ENCODE peak calls at places on chromosomes 3 and 15, in seven cellular contexts. K is IMR-90, B is uterus, O is adrenal gland, Q is body of pancreas, J is stomach, T is transverse colon. H is an unnamed sample.

GRCh38 chr15:60392986-60393811 is 4.6 kb downstream of the ANXA2 start:
- DNase-seq in K (peak; percentile 98), B (peak; percentile 76), Q (peak; percentile 86), J (peak; percentile 55), O (peak; percentile 94), T (peak; percentile 72), H (no peak)

GRCh38 chr3:87771338-87772059 is 287.3 kb downstream of the CGGBP1 start:
- DNase-seq in O (peak; percentile 39), J (no peak), T (no peak), B (no peak), Q (peak; percentile 28), K (peak; percentile 1), H (no peak)

GRCh38 chr15:60494108-60494507 is 15.2 kb upstream of the ICE2 start:
- DNase-seq in J (no peak), O (no peak), B (no peak), Q (no peak), K (no peak), T (no peak), H (no peak)

GRCh38 chr15:77533530-77533929 is 99.2 kb downstream of the LINGO1 start:
- DNase-seq in J (no peak), B (no peak), O (no peak), Q (no peak), K (no peak), T (no peak), H (no peak)

GRCh38 chr15:89777821-89778380 is 1.8 kb downstream of the MESP2 start:
- DNase-seq in Q (peak; percentile 15), O (no peak), K (no peak), T (no peak), J (no peak), B (no peak), H (no peak)

GRCh38 chr15:54659668-54660067 is 537.1 kb downstream of the RSL24D1 start:
- DNase-seq in Q (no peak), J (no peak), K (no peak), O (no peak), B (no peak), T (peak; percentile 62), H (no peak)

GRCh38 chr15:54840999-54841398 is 355.7 kb downstream of the RSL24D1 start:
- DNase-seq in O (no peak), Q (no peak), T (no peak), K (no peak), B (no peak), J (no peak), H (no peak)

GRCh38 chr3:49859576-49860305 is 3.4 kb upstream of the TRAIP start:
- DNase-seq in Q (no peak), K (no peak), T (no peak), O (no peak), B (no peak), J (no peak), H (no peak)

GRCh38 chr3:88180398-88180999 is 30.7 kb downstream of the C3orf38 start:
- DNase-seq in T (no peak), J (no peak), Q (no peak), B (no peak), K (peak; percentile 58), O (no peak), H (no peak)

GRCh38 chr3:170815930-170816329 is 54.1 kb downstream of the RPL22L1 start:
- DNase-seq in T (no peak), Q (no peak), O (no peak), K (no peak), J (no peak), B (no peak), H (no peak)

GRCh38 chr15:100687532-100688215 is 85.3 kb downstream of the ASB7 start:
- DNase-seq in Q (no peak), J (no peak), B (peak; percentile 66), O (no peak), T (no peak), K (peak; percentile 86), H (peak; percentile 26)

GRCh38 chr3:115758076-115758763 is 134.9 kb downstream of the GAP43 start:
- DNase-seq in B (no peak), O (no peak), J (no peak), T (no peak), Q (no peak), K (no peak), H (no peak)

GRCh38 chr15:65067645-65068416 is at the start of gene RASL12:
- DNase-seq in K (no peak), T (peak; percentile 37), Q (no peak), O (no peak), J (no peak), B (peak; percentile 68), H (no peak)

GRCh38 chr3:82707035-82707434 is 945.6 kb upstream of the GBE1 start:
- DNase-seq in T (no peak), K (no peak), Q (no peak), O (peak; percentile 18), B (no peak), J (no peak), H (no peak)

GRCh38 chr15:75460646-75461045 is 9.2 kb upstream of the SIN3A start:
- DNase-seq in K (no peak), T (peak; percentile 48), B (no peak), J (no peak), Q (no peak), O (no peak), H (no peak)

GRCh38 chr15:42921049-42921731 is 612 bp upstream of the TTBK2 start:
- DNase-seq in J (peak; percentile 27), Q (peak; percentile 19), B (no peak), O (peak; percentile 40), T (peak; percentile 34), K (peak; percentile 8), H (no peak)

GRCh38 chr3:194158942-194159439 is 23.0 kb downstream of the HES1 start:
- DNase-seq in T (no peak), J (peak; percentile 66), K (no peak), O (no peak), B (no peak), Q (peak; percentile 81), H (no peak)

GRCh38 chr15:68376447-68377060 is 55.4 kb downstream of the ITGA11 start:
- DNase-seq in B (peak; percentile 7), O (no peak), T (no peak), J (no peak), Q (no peak), K (no peak), H (no peak)

GRCh38 chr3:101020616-101021015 is 27.4 kb upstream of the ABI3BP start:
- DNase-seq in O (no peak), B (no peak), J (no peak), K (peak; percentile 80), Q (no peak), T (no peak), H (no peak)

GRCh38 chr3:142852009-142852408 is 36.9 kb downstream of the PCOLCE2 start:
- DNase-seq in J (no peak), O (no peak), B (no peak), Q (no peak), K (no peak), T (no peak), H (no peak)

DNA sequence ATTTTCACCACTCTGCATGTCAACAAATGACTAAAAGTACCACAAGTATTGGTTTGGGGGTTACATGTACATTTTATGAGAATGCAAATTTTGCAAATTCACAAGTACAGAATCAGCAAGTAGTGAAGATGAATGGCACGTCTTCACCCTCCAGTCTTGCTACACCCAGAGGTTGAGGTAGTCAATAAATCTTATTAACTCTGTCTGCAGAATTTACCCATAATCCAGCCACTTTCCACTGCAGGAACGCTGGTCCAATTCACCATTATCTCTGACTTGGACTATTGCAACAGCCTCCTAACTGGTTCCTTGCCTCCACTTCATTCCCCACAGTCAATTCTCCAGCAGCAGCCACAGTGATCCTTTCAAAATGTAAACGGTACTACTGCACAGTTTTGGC is 10.6 kb downstream of the PSMA4 start:
- DNase-seq in Q (no peak), B (no peak), J (no peak), T (no peak), K (no peak), O (no peak), H (no peak)
- TF ChIP-seq POLR2A in Q (no peak), B (no peak), J (no peak), T (no peak), K (no peak), O (no peak), H (no peak)

DNA sequence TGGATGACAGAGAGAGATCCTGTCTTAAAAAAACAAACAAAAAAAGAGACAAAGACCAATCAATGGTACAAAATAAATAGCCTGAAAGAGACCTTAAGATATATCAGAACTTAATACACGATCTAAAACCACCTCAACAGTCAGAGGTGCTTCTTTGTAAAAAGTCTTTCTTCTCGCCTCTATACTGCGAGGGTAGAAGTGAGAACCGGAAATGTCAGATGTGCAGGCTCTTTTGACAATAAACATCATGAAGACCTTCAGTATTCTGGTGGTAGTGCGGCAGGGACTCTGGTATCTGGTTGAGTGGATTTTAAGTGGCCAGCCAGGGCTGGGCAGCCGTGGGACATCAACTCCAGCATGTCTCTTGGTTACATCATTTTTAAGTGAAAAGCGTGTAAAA is 30.0 kb downstream of the RUBCN start:
- DNase-seq in O (no peak), B (no peak), T (no peak), K (no peak), Q (no peak), J (no peak), H (no peak)
- TF ChIP-seq POLR2A in O (no peak), B (no peak), T (no peak), K (no peak), Q (no peak), J (no peak), H (no peak)

DNA sequence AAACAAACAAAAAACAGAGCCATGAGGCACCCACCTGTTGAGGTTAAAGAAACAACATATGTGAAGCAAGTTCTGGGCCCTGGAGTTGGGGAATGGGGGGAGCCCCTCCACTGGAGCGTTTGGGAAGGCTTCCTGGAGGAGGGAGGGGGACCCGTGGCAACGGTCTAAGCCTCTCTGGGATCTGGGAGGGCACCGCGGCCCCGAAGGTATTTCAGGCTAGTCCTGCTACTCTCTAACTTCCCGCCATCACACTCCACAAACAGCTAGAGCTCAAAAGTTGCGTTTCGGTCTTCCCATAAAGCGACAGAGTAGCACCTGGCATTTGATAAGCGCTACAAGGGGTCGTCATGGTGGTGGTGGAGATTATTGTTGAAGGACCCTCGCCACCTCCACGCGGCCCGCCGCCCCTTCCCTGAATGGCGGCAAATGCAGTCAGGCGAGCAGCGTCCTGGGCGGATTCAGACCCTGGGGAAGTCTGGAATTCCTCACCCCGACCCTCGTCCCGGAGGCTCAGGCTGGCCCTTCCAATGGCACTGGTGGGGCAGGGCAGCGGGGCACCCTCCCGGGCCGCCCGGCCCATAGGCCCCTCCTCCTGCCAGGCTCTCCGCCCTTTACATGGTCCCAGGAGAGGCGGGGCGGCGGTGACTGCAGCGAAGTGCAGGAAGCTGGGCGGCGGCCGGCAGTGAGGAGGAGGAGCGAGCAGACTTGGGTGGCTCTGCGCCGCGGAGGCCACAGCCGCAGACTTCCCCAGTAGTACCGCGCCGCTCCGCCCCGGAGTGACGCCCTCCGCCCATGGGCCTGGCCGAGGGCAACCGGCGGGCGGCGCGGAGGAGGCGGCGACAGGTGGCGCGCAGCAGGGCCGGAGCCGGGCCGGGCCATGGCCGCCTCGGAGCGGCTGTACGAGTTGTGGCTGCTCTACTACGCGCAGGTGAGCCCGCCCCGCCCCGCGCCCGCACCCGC is at the start of gene NBEAL2:
- DNase-seq in B (peak; percentile 91), O (peak; percentile 98), Q (peak; percentile 98), J (peak; percentile 99), T (peak; percentile 99), K (peak; percentile 84), H (peak; percentile 97)
- TF ChIP-seq POLR2A in B (peak; percentile 69), O (peak; percentile 73), Q (peak; percentile 91), J (no peak), T (peak; percentile 90), K (no peak), H (peak; percentile 18)

DNA sequence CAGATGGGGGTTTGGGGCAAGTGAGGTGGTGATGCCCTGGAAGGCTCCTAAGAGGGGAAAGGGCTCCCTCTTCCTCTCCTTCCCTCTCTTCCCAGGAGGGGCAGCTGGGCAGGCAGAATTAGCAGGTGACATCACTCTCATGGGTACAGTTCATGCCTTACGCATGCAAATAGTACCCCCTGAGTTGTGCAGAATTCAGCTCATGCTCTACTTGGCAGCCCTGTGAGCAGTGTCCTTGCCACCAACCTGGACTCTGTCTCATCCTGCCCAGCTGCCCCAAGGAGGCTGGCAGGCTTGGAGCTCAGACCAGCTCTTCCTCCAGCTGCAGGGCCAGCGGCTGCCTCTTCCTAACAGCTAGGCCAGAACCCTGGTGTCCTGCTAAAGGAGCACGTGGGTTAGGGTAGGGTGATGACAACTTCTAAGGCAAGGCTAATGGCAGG is 3.3 kb downstream of the CHAC1 start:
- DNase-seq in B (no peak), Q (no peak), K (no peak), O (no peak), T (no peak), J (no peak), H (no peak)
- TF ChIP-seq POLR2A in B (no peak), Q (no peak), K (no peak), O (no peak), T (no peak), J (no peak), H (no peak)

H was measured in H54.